ENCODE peak calls at places on chromosomes 1 and 21, in eight cellular contexts. S is IMR-90, A is sigmoid colon, V is colonic mucosa, W is stomach, K is esophagus muscularis mucosa, M is kidney, U is prostate gland. P is an unnamed sample. For H3K4me1, the result is how much of the 10 kb centered on the place peaks cover.

GRCh38 chr1:192489748-192490147 is 85.8 kb upstream of the RGS1 start:
- DNase-seq in V (peak), A (peak), W (peak), U (peak), K (no peak), M (peak), S (peak), P (no peak)

GRCh38 chr1:180745098-180745497 is 113.3 kb downstream of the XPR1 start:
- DNase-seq in U (no peak), M (no peak), A (no peak), K (no peak), S (no peak), V (no peak), W (no peak), P (no peak)

GRCh38 chr1:207035877-207036558 is 3.5 kb upstream of the C1orf116 start:
- DNase-seq in K (no peak), V (no peak), M (no peak), A (no peak), S (no peak), U (no peak), W (no peak), P (no peak)

GRCh38 chr1:59151387-59151761 is 145.5 kb upstream of the FGGY start:
- DNase-seq in M (no peak), W (no peak), U (no peak), S (no peak), V (no peak), K (no peak), A (no peak), P (no peak)

GRCh38 chr1:116232989-116233514 is 121.9 kb downstream of the MAB21L3 start:
- DNase-seq in K (no peak), A (no peak), W (no peak), U (no peak), V (no peak), M (no peak), S (no peak), P (no peak)

GRCh38 chr1:147641695-147642592 is 28.4 kb downstream of the ACP6 start:
- DNase-seq in U (peak), M (no peak), A (no peak), S (peak), V (peak), K (no peak), W (peak), P (no peak)

GRCh38 chr1:183685112-183685713 is 32.1 kb upstream of the APOBEC4 start:
- DNase-seq in W (peak), S (peak), V (no peak), K (no peak), M (no peak), U (no peak), A (no peak), P (no peak)

GRCh38 chr1:8667869-8668595 is 149.4 kb downstream of the RERE start:
- DNase-seq in W (no peak), A (no peak), V (no peak), U (no peak), M (no peak), K (no peak), S (peak), P (no peak)

GRCh38 chr1:202237052-202237451 is 43.5 kb downstream of the LGR6 start:
- DNase-seq in U (no peak), W (no peak), V (no peak), S (peak), M (peak), K (no peak), A (peak), P (no peak)

DNA sequence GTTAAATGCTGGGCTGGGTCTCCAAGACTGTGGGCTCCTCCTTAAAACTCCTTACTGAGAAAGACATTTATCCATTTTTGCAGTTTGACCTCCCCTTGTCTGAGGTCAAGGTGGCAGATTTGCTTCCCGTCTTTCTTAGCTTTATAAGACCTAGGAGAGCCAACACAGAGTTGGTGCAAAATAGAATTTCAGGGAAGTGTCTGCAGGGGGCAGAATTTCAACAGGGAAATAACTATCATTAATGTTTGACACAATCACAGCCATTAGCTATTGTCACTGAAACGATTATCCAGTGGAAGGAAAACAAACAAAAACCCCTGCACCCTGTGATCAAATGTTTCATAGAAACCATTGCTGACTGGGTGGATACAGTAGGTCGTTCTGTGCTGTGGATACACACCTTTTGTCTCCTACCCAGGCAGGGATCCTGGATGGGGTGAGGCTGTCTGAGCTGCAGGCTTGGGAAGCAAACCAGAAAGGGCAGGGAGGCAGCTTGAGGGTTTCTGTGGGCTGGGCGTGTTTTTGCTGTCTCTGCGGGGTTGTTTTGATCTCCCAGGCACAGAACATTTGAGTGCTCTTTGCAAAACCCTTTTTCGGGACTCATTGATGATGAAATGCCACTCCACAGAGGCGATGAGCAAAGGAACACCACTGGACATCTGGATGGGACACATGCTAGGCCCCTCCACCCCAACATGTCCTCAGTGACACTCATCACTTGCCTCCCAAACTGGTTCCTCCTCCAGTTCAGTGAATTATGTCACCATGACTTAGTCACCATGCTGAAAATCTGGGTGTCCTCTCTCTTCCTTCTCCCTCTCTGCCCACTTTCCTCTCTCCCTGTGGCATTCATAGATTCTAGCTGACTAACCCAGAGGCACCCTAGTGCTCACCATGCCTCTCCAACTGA is 94.2 kb upstream of the SERBP1 start:
- DNase-seq in S (no peak), W (no peak), M (no peak), A (no peak), V (no peak), K (no peak), U (no peak), P (no peak)
- TF ChIP-seq CTCF in S (peak), W (no peak), M (peak), A (no peak), V (no peak), K (no peak), U (no peak), P (no peak)

DNA sequence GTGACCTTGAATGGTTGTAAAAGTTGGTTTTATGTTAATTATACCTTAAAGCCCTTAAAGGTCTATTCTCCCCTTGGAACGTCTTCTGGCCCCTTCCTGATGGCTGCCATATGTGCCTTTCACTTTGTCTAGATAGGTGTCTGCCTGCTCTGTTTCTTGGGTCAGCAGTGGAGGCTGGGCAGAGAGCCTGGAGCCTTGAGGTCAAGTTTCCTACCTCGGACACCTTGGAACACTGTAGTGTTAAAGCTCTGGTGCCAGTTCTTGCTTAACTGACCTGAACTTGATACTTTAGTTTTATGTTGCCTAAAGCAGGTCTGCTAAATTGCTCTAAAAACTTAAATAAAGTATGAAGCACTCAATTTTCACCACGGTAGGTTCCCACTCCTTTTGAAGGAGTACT is 86.5 kb downstream of the CDC14A start:
- DNase-seq in K (no peak), M (no peak), V (no peak), W (no peak), S (no peak), A (no peak), U (no peak), P (no peak)
- H3K4me1 ChIP-seq in K (under half), M (under half), V (under half), W (under half), S (under half), A (under half), U (under half), P (under half)

DNA sequence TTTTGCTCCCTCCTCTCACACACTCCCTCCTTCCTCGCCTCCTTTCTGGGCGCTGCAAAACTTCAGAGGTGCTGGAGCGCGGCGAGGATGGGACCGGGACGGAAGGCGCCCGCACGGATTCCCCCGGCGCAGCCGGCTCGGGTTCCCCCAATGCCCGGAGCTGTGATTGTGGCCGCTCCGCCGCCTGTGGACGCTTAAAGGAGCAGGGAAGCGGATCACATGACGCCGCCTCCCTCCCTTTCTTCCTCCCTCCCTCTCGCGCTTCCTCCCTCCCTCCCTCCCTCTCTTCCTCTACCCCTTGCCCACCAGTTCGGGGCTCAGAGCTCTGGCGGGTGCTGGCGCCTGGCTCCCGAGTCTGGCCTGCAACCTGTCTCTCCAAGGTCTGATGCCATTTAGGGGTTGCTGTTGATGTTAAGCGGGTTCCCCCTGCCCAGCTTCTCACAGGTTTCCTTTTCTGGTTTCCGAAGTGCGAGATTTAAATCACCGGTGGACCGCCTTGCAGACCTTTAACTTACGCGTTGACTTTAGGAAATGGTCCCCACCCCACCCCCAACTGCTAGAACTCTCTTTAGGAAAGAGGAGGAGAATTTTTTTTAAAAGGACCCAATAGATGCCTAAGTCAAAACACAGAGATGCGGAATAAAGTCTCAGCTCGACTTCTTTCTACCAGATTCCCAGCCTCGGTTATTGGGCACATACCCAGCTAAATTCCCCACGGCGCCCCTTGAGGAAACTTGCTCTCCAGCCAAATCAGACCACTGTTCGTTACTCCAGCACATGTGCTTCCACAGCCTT is at the start of gene WLS:
- DNase-seq in K (peak), M (peak), U (peak), W (peak), S (peak), A (peak), V (peak), P (peak)
- TF ChIP-seq CTCF in K (no peak), M (peak), U (no peak), W (no peak), S (peak), A (no peak), V (no peak), P (no peak)

DNA sequence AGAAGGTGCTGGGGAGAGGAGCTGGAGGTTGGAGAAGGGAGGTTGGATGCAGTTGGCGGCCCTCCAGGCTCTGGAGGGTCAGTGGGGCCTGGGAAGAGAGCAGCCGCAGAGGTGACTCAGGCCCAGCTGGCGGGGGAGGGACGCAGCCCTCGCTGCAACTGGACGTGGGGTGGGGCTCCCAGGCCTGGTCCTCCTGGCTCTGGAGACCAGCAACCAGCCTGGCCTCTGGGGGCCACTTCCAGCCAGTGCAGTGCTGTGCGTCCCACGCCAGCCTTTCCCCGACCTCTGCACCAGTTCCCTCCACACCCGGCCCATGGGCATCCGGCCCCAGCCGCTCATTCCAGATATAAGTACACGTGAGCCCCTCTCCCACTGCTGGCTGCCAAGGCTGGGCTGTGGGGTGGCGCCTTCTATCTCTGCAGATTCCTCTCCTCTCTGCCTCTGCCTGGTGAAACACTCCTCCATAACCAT is 38.0 kb upstream of the COL18A1 start:
- DNase-seq in K (no peak), M (peak), U (no peak), V (peak), W (peak), A (peak), S (peak), P (no peak)
- H3K4me1 ChIP-seq in K (under half), M (under half), U (under half), V (under half), W (under half), A (under half), S (under half), P (under half)

GRCh38 chr1:86913399-86913895 is 479 bp downstream of the SELENOF start:
- DNase-seq in W (peak), V (peak), S (peak), K (no peak), M (no peak), U (no peak), A (no peak), P (no peak)
- TF ChIP-seq CTCF in W (no peak), V (no peak), S (no peak), K (no peak), M (no peak), U (no peak), A (no peak), P (no peak)

GRCh38 chr1:5621692-5622091 is 370.5 kb downstream of the NPHP4 start:
- DNase-seq in K (peak), M (no peak), W (no peak), A (no peak), S (no peak), V (no peak), U (no peak), P (peak)

GRCh38 chr1:5620997-5621396 is 371.2 kb downstream of the NPHP4 start:
- DNase-seq in A (no peak), M (no peak), K (peak), S (no peak), U (no peak), W (no peak), V (no peak), P (peak)

GRCh38 chr1:5622412-5622811 is 369.8 kb downstream of the NPHP4 start:
- DNase-seq in V (no peak), K (no peak), A (no peak), S (no peak), W (no peak), M (no peak), U (no peak), P (no peak)

GRCh38 chr1:5620418-5620817 is 371.8 kb downstream of the NPHP4 start:
- DNase-seq in K (peak), V (no peak), S (no peak), A (no peak), W (no peak), M (no peak), U (no peak), P (no peak)

DNA sequence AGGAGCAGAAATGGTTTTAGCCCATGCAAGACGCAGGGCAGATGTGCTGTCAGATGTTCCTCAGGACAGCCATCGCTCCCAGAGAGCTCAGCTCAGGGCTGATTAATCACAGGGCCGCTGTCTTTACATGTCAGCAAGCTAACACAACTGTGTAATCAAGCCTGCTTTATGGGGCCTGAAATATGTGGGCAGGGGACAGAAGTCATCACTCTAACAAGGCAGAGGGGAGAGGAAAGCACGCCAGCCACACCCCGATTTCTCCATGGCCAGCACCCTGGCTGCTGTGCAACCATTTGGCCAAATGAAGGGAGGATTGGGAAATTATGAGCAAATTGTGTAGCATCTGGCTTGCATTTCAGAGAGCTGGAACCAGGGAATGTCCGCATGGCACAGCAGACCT is 368.8 kb downstream of the NPHP4 start:
- DNase-seq in M (no peak), K (peak), A (no peak), V (no peak), W (no peak), U (no peak), S (no peak), P (no peak)
- H3K4me1 ChIP-seq in M (under half), K (under half), A (under half), V (under half), W (under half), U (under half), S (under half), P (under half)

GRCh38 chr1:93814059-93814794 is 64.8 kb downstream of the DNTTIP2 start:
- DNase-seq in V (peak), U (peak), W (peak), K (peak), M (no peak), A (peak), S (peak), P (no peak)

GRCh38 chr1:93811646-93812045 is 67.4 kb downstream of the DNTTIP2 start:
- DNase-seq in A (no peak), V (no peak), S (peak), U (no peak), M (no peak), W (no peak), K (no peak), P (no peak)

GRCh38 chr1:93814795-93815737 is 63.9 kb downstream of the DNTTIP2 start:
- DNase-seq in K (peak), M (no peak), S (peak), A (no peak), W (no peak), V (no peak), U (no peak), P (no peak)

GRCh38 chr1:93815738-93816110 is 63.3 kb downstream of the DNTTIP2 start:
- DNase-seq in V (no peak), M (no peak), A (no peak), U (no peak), K (peak), W (no peak), S (no peak), P (no peak)

GRCh38 chr1:93813076-93813475 is 65.9 kb downstream of the DNTTIP2 start:
- DNase-seq in V (no peak), S (no peak), W (no peak), A (no peak), M (no peak), K (no peak), U (no peak), P (no peak)
- TF ChIP-seq CTCF in V (no peak), S (no peak), W (no peak), A (no peak), M (no peak), K (no peak), U (no peak), P (no peak)

GRCh38 chr1:26726784-26727183 is 31.0 kb downstream of the ARID1A start:
- DNase-seq in W (no peak), U (no peak), M (no peak), S (no peak), A (no peak), K (no peak), V (no peak), P (no peak)
- H3K4me1 ChIP-seq in W (half or more), U (under half), M (under half), S (under half), A (half or more), K (half or more), V (under half), P (under half)

GRCh38 chr1:200972985-200973742 is 50.4 kb downstream of the KIF21B start:
- DNase-seq in M (peak), A (no peak), U (no peak), W (no peak), S (no peak), K (no peak), V (no peak), P (no peak)

GRCh38 chr1:200969726-200970521 is 53.6 kb downstream of the KIF21B start:
- DNase-seq in S (no peak), U (no peak), W (no peak), K (no peak), A (no peak), M (peak), V (no peak), P (no peak)

GRCh38 chr1:200971955-200972711 is 51.4 kb downstream of the KIF21B start:
- DNase-seq in W (peak), K (no peak), S (peak), M (peak), U (peak), A (peak), V (peak), P (no peak)

GRCh38 chr1:200970771-200971427 is 52.6 kb downstream of the KIF21B start:
- DNase-seq in A (no peak), S (no peak), M (peak), W (no peak), V (no peak), U (no peak), K (no peak), P (no peak)

DNA sequence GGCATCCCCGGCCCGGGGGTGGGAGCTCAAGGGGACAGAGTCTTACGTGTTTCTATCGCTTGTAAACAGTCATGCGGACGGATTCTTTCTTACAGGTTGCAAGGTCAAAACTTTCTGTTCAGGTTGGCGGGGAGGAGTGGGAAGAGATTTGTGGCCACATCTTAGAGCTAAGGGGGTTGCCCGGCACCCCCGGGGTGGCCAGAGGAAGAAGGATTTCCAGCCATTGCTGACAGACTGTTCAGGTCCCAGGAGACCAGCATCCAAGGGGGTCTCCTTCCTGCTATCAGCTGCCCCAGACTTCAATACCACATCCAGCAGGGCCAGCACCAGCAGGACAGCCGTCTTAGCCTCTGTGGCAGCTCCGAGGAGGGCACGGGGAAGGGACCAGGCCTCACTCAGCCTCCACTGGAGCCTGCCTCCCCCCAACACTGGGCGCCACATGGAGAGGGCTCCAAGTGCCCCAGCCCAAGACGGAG is 52.0 kb downstream of the KIF21B start:
- DNase-seq in M (peak), A (no peak), S (no peak), W (no peak), K (no peak), V (no peak), U (no peak), P (no peak)
- TF ChIP-seq CTCF in M (no peak), A (no peak), S (no peak), W (no peak), K (no peak), V (no peak), U (no peak), P (no peak)

P was measured in RWPE2.